ENCODE peak calls at places on chromosomes 7 and 10, in four cellular contexts. V is bronchial epithelial cell, N is Kasumi-1, R is transverse colon. X is an unnamed sample.

GRCh38 chr10:98373691-98374090 is 41.3 kb downstream of the PYROXD2 start:
- DNase-seq in V (no peak), N (no peak), R (no peak), X (no peak)

GRCh38 chr7:16651391-16652254 is 5.6 kb downstream of the BZW2 start:
- DNase-seq in V (no peak), N (no peak), R (no peak), X (no peak)

GRCh38 chr10:11325817-11326216 is 285.6 kb downstream of the USP6NL start:
- DNase-seq in V (no peak), N (no peak), R (no peak), X (no peak)

GRCh38 chr7:37491919-37492694 is 43.4 kb upstream of the ELMO1 start:
- DNase-seq in V (no peak), N (no peak), R (no peak), X (no peak)

GRCh38 chr10:11789294-11789693 is 33.9 kb upstream of the PROSER2 start:
- DNase-seq in V (no peak), N (no peak), R (no peak), X (no peak)

GRCh38 chr7:325051-325798 is 35.3 kb downstream of the FOXL3 start:
- DNase-seq in V (no peak), N (no peak), R (no peak), X (no peak)

GRCh38 chr7:111827863-111828504 is 265.7 kb upstream of the IMMP2L start:
- DNase-seq in V (peak), N (peak), R (no peak), X (no peak)

GRCh38 chr7:17640730-17641377 is 299.4 kb downstream of the SNX13 start:
- DNase-seq in V (peak), N (peak), R (no peak), X (peak)

GRCh38 chr7:152891837-152892236 is 132.3 kb downstream of the ACTR3B start:
- DNase-seq in V (no peak), N (no peak), R (no peak), X (no peak)

GRCh38 chr7:156234192-156234591 is 406.4 kb upstream of the RNF32 start:
- DNase-seq in V (no peak), N (no peak), R (no peak), X (no peak)

GRCh38 chr10:85045046-85045445 is 716.7 kb downstream of the CCSER2 start:
- DNase-seq in V (no peak), N (no peak), R (no peak), X (no peak)

GRCh38 chr7:33854951-33855350 is 50.4 kb upstream of the BMPER start:
- DNase-seq in V (no peak), N (no peak), R (no peak), X (no peak)

GRCh38 chr10:101139421-101139911 is 8.4 kb downstream of the TLX1 start:
- DNase-seq in V (no peak), N (no peak), R (no peak), X (no peak)

GRCh38 chr10:50322075-50322474 is 70.8 kb upstream of the ASAH2 start:
- DNase-seq in V (peak), N (no peak), R (no peak), X (no peak)

GRCh38 chr10:33418309-33418708 is 83.8 kb upstream of the NRP1 start:
- DNase-seq in V (no peak), N (no peak), R (no peak), X (no peak)